ENCODE peak calls at places on chromosomes 2 and 18, in four cellular contexts. One of them, this sample, is unnamed. For H3K4me1 and H3K9me3, the result is how much of the 10 kb centered on the place peaks cover.

GRCh38 chr2:101253013-101253712 is 477 bp downstream of the CNOT11 start:
- DNase-seq in astrocyte: peak
- DNase-seq in adrenal gland: peak
- DNase-seq in aorta: peak
- DNase-seq in this sample: peak

GRCh38 chr2:96342085-96342484 is 6.5 kb downstream of the NCAPH start:
- DNase-seq in astrocyte: peak
- DNase-seq in adrenal gland: peak
- DNase-seq in aorta: no peak
- DNase-seq in this sample: no peak

GRCh38 chr18:77055429-77056310 is 76.9 kb downstream of the MBP start:
- DNase-seq in astrocyte: no peak
- DNase-seq in adrenal gland: no peak
- DNase-seq in aorta: peak
- DNase-seq in this sample: peak

GRCh38 chr18:79406708-79407107 is 11.0 kb downstream of the NFATC1 start:
- DNase-seq in adrenal gland: no peak
- DNase-seq in aorta: peak
- DNase-seq in astrocyte: no peak
- DNase-seq in this sample: peak

GRCh38 chr2:238157506-238158017 is 1.2 kb upstream of the ERFE start:
- DNase-seq in adrenal gland: no peak
- DNase-seq in aorta: peak
- DNase-seq in astrocyte: no peak
- DNase-seq in this sample: no peak

GRCh38 chr2:98463551-98463971 is 18.9 kb downstream of the INPP4A start:
- DNase-seq in astrocyte: no peak
- DNase-seq in adrenal gland: no peak
- DNase-seq in aorta: no peak
- DNase-seq in this sample: no peak

GRCh38 chr2:16727256-16727655 is 61.6 kb upstream of the CYRIA start:
- DNase-seq in adrenal gland: peak
- DNase-seq in aorta: no peak
- DNase-seq in astrocyte: peak
- DNase-seq in this sample: no peak

GRCh38 chr2:241315879-241316700 is at the start of gene SEPTIN2:
- DNase-seq in astrocyte: peak
- DNase-seq in aorta: peak
- DNase-seq in adrenal gland: peak
- DNase-seq in this sample: peak

GRCh38 chr18:57084331-57085298 is 62.3 kb upstream of the BOD1L2 start:
- DNase-seq in astrocyte: no peak
- DNase-seq in aorta: no peak
- DNase-seq in adrenal gland: no peak
- DNase-seq in this sample: no peak

GRCh38 chr2:20365249-20365817 is 14.7 kb upstream of the PUM2 start:
- DNase-seq in aorta: no peak
- DNase-seq in adrenal gland: no peak
- DNase-seq in astrocyte: peak
- DNase-seq in this sample: no peak

GRCh38 chr2:154449951-154450658 is 248.4 kb upstream of the KCNJ3 start:
- DNase-seq in astrocyte: no peak
- DNase-seq in adrenal gland: no peak
- DNase-seq in aorta: no peak
- DNase-seq in this sample: no peak

GRCh38 chr2:154447727-154448418 is 250.6 kb upstream of the KCNJ3 start:
- DNase-seq in aorta: no peak
- DNase-seq in adrenal gland: no peak
- DNase-seq in astrocyte: no peak
- DNase-seq in this sample: no peak

GRCh38 chr2:154443919-154444318 is 254.6 kb upstream of the KCNJ3 start:
- DNase-seq in aorta: no peak
- DNase-seq in astrocyte: no peak
- DNase-seq in adrenal gland: no peak
- DNase-seq in this sample: no peak

GRCh38 chr2:154446324-154446723 is 252.2 kb upstream of the KCNJ3 start:
- DNase-seq in astrocyte: no peak
- DNase-seq in aorta: no peak
- DNase-seq in adrenal gland: no peak
- DNase-seq in this sample: no peak
- H3K4me1 ChIP-seq in astrocyte: under half
- H3K4me1 ChIP-seq in aorta: under half
- H3K4me1 ChIP-seq in adrenal gland: under half
- H3K4me1 ChIP-seq in this sample: under half

GRCh38 chr2:29894822-29895221 is 26.6 kb downstream of the ALK start:
- DNase-seq in astrocyte: no peak
- DNase-seq in aorta: no peak
- DNase-seq in adrenal gland: no peak
- DNase-seq in this sample: no peak

GRCh38 chr2:29895296-29895695 is 26.1 kb downstream of the ALK start:
- DNase-seq in aorta: no peak
- DNase-seq in adrenal gland: no peak
- DNase-seq in astrocyte: peak
- DNase-seq in this sample: no peak

DNA sequence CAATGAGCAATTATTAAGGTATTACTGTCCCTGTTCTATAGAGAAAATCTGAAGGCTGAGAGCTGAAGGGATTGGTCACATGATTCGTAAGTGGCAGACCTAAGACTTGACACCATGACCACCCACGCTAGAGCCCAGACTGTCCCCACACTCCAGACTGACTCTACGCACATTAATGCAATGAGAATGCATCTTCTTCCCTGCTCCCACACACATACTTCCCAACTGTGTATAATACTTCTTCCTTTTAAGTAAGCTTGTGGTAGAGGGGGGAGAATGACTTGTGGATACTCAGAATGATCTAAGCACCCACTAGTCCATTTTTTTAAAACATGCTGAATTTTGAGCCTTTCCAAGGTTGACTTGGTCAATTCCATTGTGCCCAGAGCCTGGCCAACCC is 28.8 kb downstream of the ALK start:
- DNase-seq in aorta: no peak
- DNase-seq in adrenal gland: no peak
- DNase-seq in astrocyte: peak
- DNase-seq in this sample: no peak
- H3K9me3 ChIP-seq in aorta: under half
- H3K9me3 ChIP-seq in adrenal gland: under half
- H3K9me3 ChIP-seq in astrocyte: under half
- H3K9me3 ChIP-seq in this sample: under half

GRCh38 chr2:235332240-235332890 is 161.5 kb upstream of the AGAP1 start:
- DNase-seq in adrenal gland: no peak
- DNase-seq in aorta: no peak
- DNase-seq in astrocyte: no peak
- DNase-seq in this sample: no peak
- H3K4me1 ChIP-seq in adrenal gland: under half
- H3K4me1 ChIP-seq in aorta: under half
- H3K4me1 ChIP-seq in astrocyte: under half
- H3K4me1 ChIP-seq in this sample: under half

GRCh38 chr2:595141-595805 is 81.9 kb downstream of the TMEM18 start:
- DNase-seq in astrocyte: no peak
- DNase-seq in aorta: peak
- DNase-seq in adrenal gland: no peak
- DNase-seq in this sample: no peak

GRCh38 chr2:595831-596592 is 81.2 kb downstream of the TMEM18 start:
- DNase-seq in astrocyte: no peak
- DNase-seq in adrenal gland: no peak
- DNase-seq in aorta: peak
- DNase-seq in this sample: no peak

GRCh38 chr2:594297-594949 is 82.8 kb downstream of the TMEM18 start:
- DNase-seq in astrocyte: no peak
- DNase-seq in aorta: peak
- DNase-seq in adrenal gland: no peak
- DNase-seq in this sample: no peak

GRCh38 chr2:592737-593136 is 84.5 kb downstream of the TMEM18 start:
- DNase-seq in aorta: no peak
- DNase-seq in adrenal gland: no peak
- DNase-seq in astrocyte: no peak
- DNase-seq in this sample: no peak

DNA sequence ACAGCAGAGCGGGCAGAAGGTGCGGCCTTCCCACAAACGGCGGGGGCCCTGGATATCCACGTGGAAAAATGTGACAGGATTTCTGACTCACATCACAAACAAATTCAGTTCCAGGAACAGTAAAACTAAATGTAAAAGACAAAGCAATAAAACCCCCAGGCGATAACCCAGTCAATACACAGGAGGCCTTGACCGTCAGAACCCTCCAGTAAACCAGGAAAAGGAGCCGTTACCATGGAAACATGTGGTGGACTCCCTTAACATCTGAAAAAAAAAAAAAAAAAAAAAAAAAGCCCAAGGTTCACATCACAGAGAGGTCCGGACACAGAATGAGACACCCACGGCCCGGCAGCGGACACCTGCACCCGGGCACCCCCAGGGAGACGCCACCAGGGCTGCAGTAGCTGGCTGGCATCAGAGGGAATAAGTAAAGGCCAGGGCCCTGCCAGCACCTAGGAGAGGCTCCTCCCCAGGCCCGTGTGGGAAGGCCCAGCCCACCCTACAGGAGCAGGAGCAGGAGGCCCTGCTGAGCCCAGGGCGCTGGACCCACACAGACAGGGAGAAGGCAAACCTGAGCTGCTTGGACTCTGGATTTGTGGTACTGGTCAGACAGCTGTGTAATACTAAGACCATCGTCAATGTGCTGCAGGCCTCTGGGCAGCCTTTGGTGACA is 83.7 kb downstream of the TMEM18 start:
- DNase-seq in aorta: peak
- DNase-seq in adrenal gland: no peak
- DNase-seq in astrocyte: no peak
- DNase-seq in this sample: no peak
- H3K9me3 ChIP-seq in aorta: under half
- H3K9me3 ChIP-seq in adrenal gland: under half
- H3K9me3 ChIP-seq in astrocyte: under half
- H3K9me3 ChIP-seq in this sample: under half

DNA sequence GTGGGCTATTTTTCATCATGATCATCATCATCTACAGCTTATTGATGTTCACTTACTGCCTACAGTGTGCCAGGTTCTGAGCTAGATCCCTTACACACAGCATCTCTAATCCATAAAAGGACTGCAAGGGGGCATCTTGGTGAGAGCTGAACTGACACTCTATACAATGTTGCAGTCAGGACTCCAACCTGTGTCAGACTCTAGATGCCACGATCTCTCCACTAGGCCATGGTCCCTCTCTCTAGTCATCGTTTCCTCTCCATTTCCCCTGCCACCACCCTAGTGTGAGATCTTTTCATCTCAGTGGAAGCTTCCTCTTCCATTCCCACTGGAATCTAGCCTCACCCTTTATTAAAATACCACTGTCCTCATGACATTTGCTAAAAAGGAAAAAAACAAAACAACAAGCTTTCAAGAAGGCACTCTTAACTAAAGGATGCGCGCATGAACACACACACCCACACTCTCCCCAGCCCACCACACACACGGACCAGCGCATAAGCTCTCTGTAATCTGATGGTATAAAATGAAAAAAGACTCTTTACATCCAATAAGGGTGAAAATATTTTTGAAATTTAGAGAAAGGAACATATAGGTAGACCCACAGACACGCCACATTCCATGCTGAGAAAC is 93.4 kb upstream of the THOC1 start:
- DNase-seq in astrocyte: no peak
- DNase-seq in aorta: no peak
- DNase-seq in adrenal gland: no peak
- DNase-seq in this sample: no peak
- H3K4me1 ChIP-seq in astrocyte: under half
- H3K4me1 ChIP-seq in aorta: under half
- H3K4me1 ChIP-seq in adrenal gland: under half
- H3K4me1 ChIP-seq in this sample: under half

DNA sequence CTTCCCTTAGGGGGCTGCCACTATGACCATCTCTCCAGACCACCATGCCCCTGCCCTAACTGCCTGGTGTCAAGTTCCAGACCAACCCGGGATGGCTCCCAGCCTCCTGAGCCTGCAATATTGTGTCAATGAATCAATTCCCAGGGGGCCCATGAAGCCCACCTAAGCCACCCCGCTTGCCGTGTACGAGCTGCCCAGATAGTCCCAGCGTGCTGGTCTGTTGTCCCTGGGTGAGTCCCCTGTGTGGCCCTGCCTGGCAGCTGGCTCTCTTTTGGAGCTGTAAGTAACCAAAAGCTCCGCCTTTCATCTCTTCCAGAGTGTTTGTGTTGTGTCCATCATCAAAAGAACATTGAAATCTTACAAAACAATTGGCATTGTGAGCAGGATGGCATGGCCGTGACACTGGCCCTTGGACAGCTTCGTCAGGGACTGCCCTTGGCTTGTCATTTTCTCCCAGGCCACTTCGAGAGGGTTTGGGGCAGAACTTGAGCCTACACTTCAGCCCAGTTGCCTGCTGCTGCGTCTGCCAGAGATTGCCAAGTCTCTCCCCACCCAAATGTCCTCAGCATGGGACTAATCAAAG is 11.3 kb upstream of the MAL start:
- DNase-seq in astrocyte: no peak
- DNase-seq in adrenal gland: no peak
- DNase-seq in aorta: no peak
- DNase-seq in this sample: no peak
- H3K9me3 ChIP-seq in astrocyte: under half
- H3K9me3 ChIP-seq in adrenal gland: under half
- H3K9me3 ChIP-seq in aorta: under half
- H3K9me3 ChIP-seq in this sample: under half

DNA sequence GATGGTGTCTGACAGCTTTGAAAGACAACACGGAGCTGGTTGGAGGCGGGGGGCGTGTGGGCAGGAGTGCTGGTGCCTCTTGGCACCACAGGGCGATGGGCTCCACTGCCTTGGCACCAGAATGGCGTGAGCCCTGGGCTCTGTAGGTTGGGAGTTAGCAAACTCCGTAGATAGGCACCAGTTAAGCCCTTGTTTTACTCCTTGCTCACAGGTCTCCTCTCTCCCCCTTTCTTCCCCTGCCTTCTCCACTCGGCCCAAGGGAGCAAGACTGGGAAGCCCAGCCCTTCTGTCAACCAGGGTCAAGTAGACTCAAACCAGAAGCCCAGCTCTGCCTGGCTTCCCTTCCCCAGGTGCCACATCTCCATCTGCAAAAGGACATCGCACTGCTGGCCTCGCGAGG is 281.7 kb upstream of the ID2 start:
- DNase-seq in astrocyte: no peak
- DNase-seq in aorta: no peak
- DNase-seq in adrenal gland: no peak
- DNase-seq in this sample: no peak
- H3K4me1 ChIP-seq in astrocyte: under half
- H3K4me1 ChIP-seq in aorta: under half
- H3K4me1 ChIP-seq in adrenal gland: under half
- H3K4me1 ChIP-seq in this sample: under half